ENCODE peak calls at places on chromosomes 13 and 19, in eight cellular contexts. H is transverse colon, O is Peyer's patch, W is lung, N is H1, D is uterus, P is small intestine, U is hepatocyte. G is an unnamed sample.

GRCh38 chr19:51470966-51471365 is 7.4 kb upstream of the CEACAM18 start:
- DNase-seq in O (no peak), U (no peak), W (no peak), D (no peak), N (no peak), P (no peak), H (no peak), G (no peak)

GRCh38 chr13:42835012-42835411 is 53.6 kb downstream of the FAM216B start:
- DNase-seq in P (no peak), H (no peak), D (no peak), U (no peak), N (no peak), W (no peak), O (no peak), G (no peak)

GRCh38 chr13:73661687-73662425 is 472.3 kb downstream of the KLF12 start:
- DNase-seq in W (no peak), H (no peak), U (no peak), P (no peak), D (no peak), N (no peak), O (no peak), G (no peak)

GRCh38 chr19:35084078-35084762 is 31.4 kb upstream of the FXYD3 start:
- DNase-seq in U (no peak), P (no peak), O (no peak), N (no peak), W (no peak), D (no peak), H (no peak), G (no peak)

GRCh38 chr13:105972306-105972721 is 563.1 kb downstream of the EFNB2 start:
- DNase-seq in P (peak; percentile 12), U (peak; percentile 34), H (peak; percentile 35), O (no peak), W (no peak), N (no peak), D (no peak), G (peak; percentile 68)

GRCh38 chr13:65677906-65678305 is 1552.2 kb downstream of the PCDH9 start:
- DNase-seq in P (no peak), H (no peak), U (no peak), D (no peak), N (no peak), W (no peak), O (no peak), G (no peak)

GRCh38 chr13:87042946-87043345 is 628.2 kb upstream of the SLITRK5 start:
- DNase-seq in W (no peak), D (no peak), O (no peak), N (no peak), P (no peak), H (no peak), U (no peak), G (no peak)

GRCh38 chr13:27117158-27117557 is 54.5 kb downstream of the USP12 start:
- DNase-seq in P (no peak), U (no peak), O (no peak), N (no peak), H (no peak), W (no peak), D (no peak), G (no peak)

GRCh38 chr13:106418556-106418955 is 116.9 kb downstream of the EFNB2 start:
- DNase-seq in P (no peak), W (no peak), O (no peak), D (no peak), N (no peak), H (no peak), U (peak; percentile 23), G (no peak)

GRCh38 chr19:36051236-36051635 is 2.8 kb downstream of the THAP8 start:
- DNase-seq in H (no peak), U (peak; percentile 44), W (no peak), P (no peak), O (no peak), N (peak; percentile 66), D (no peak), G (no peak)

GRCh38 chr13:51585696-51586095 is 1.4 kb downstream of the WDFY2 start:
- DNase-seq in D (no peak), N (no peak), W (no peak), U (no peak), O (no peak), P (no peak), H (no peak), G (no peak)

GRCh38 chr13:76856141-76856571 is 30.0 kb downstream of the KCTD12 start:
- DNase-seq in P (no peak), D (no peak), H (no peak), U (no peak), O (no peak), N (no peak), W (no peak), G (no peak)

GRCh38 chr13:76854209-76854608 is 32.0 kb downstream of the KCTD12 start:
- DNase-seq in W (no peak), H (no peak), N (no peak), D (no peak), U (no peak), O (no peak), P (no peak), G (no peak)

GRCh38 chr13:76852991-76853390 is 33.2 kb downstream of the KCTD12 start:
- DNase-seq in D (peak; percentile 28), U (no peak), P (no peak), W (no peak), O (no peak), N (no peak), H (no peak), G (no peak)

GRCh38 chr13:76853481-76853880 is 32.7 kb downstream of the KCTD12 start:
- DNase-seq in W (no peak), D (no peak), U (no peak), O (no peak), P (no peak), N (no peak), H (no peak), G (no peak)

DNA sequence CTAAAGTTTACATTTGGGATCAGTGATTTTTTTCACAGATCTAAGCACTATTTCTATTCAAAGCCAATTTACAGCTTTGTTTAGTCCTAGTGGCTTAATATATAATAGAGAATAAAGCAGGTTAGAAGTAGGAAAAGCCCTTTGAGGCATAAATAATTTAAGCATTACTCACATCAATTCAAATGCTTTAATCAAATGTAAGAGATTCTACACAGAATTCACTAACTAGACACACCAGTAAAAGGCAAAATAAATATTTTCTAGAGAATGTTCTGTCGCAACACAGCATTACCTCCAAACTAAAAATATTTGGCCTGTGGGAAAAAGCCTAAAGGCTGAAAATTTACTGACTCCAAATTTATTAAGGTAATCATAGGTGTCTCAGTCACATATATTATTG is 31.3 kb downstream of the KCTD12 start:
- DNase-seq in H (no peak), N (no peak), D (no peak), U (no peak), P (no peak), O (no peak), W (no peak), G (no peak)
- H3K27ac ChIP-seq in H (no peak overlapping the region), N (no peak overlapping the region), D (peak overlapping the region; percentile 21), U (no peak overlapping the region), P (no peak overlapping the region), O (no peak overlapping the region), W (no peak overlapping the region), G (no peak overlapping the region)

DNA sequence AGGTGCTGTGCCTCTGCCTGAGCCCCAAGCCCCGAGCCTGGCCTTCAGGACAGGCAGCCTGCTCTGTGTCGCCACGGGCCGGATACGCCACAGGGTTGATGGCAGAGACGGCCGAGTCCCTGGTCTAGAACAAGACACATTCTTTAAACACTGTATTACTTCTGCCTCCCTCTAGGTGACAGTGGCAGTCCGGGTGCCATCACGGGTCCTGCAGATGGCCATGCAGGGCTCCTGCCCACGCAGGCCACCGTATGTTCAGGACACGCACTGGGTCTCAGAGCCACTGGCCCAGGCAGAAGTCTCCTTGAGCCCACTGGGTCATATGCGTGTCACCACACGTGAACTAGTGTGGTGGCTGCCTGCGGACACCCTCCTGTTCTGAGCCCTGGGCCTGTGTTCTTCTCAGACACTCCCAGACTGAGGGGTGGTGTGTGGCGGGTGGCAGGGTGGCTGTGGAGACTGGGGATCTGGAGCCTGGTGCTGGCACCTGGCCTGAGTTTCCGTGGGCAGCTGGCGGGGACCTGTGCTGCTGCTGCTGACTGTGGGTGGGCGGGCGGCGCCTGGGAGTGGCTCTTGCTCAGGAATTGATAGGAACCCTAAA is 4.4 kb downstream of the PLEKHJ1 start:
- DNase-seq in D (no peak), N (no peak), U (no peak), W (no peak), O (no peak), H (no peak), P (no peak), G (no peak)
- H3K36me3 ChIP-seq in D (no peaks in the 10 kb centered on the region), N (peaks cover 17% of the 10 kb centered on the region), U (no peaks in the 10 kb centered on the region), W (peaks cover 65% of the 10 kb centered on the region), O (no peaks in the 10 kb centered on the region), H (no peaks in the 10 kb centered on the region), P (peaks cover 15% of the 10 kb centered on the region), G (peaks cover 4% of the 10 kb centered on the region)

GRCh38 chr19:48991823-48992570 is 1.1 kb downstream of the GYS1 start:
- DNase-seq in O (no peak), U (peak; percentile 88), W (peak; percentile 63), H (peak; percentile 70), D (peak; percentile 64), P (peak; percentile 78), N (no peak), G (peak; percentile 78)
- H3K4me3 ChIP-seq in O (peak overlapping the region; percentile 89), U (peak overlapping the region; percentile 47), W (peak overlapping the region; percentile 76), H (peak overlapping the region; percentile 47), D (peak overlapping the region; percentile 95), P (peak overlapping the region; percentile 89), N (peak overlapping the region; percentile 97), G (peak overlapping the region; percentile 76)

GRCh38 chr19:55392820-55393219 is 7.1 kb downstream of the RPL28 start:
- DNase-seq in P (no peak), W (no peak), H (no peak), D (no peak), N (no peak), U (no peak), O (no peak), G (no peak)
- H3K27ac ChIP-seq in P (no peak overlapping the region), W (no peak overlapping the region), H (no peak overlapping the region), D (no peak overlapping the region), N (no peak overlapping the region), U (no peak overlapping the region), O (no peak overlapping the region), G (no peak overlapping the region)

DNA sequence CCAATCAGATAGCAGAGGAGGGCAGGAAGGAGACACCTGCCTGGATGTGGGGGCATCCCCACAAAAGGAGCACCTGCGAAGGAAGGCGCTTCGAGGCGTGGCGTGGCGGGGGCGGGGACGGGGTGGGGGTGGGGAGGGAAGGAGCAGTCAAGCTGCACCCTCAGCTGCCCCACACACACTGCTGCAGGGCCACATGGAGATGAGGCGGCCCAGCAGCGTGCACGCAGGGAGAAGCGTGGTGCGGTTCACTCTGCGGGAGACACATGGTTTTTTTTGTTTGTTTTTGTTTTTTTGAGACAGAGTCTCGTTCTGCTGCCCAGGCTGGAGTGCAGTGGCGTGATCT is 21.4 kb downstream of the ANKRD27 start:
- DNase-seq in H (no peak), W (no peak), P (no peak), N (no peak), D (no peak), O (peak; percentile 60), U (no peak), G (no peak)
- H3K36me3 ChIP-seq in H (no peaks in the 10 kb centered on the region), W (peaks cover 27% of the 10 kb centered on the region), P (peaks cover 3% of the 10 kb centered on the region), N (peaks cover 11% of the 10 kb centered on the region), D (no peaks in the 10 kb centered on the region), O (no peaks in the 10 kb centered on the region), U (no peaks in the 10 kb centered on the region), G (no peaks in the 10 kb centered on the region)